ENCODE peak calls at places on chromosomes 6 and 20, in nine cellular contexts. L, Y, P, W, H, I, S, K and T are unnamed samples. For H3K4me1, the result is how much of the 10 kb centered on the place peaks cover.

GRCh38 chr6:15484115-15484514 is 178.7 kb downstream of the DTNBP1 start:
- DNase-seq in L (no peak), Y (no peak), P (no peak), W (no peak), H (no peak), I (no peak), S (no peak), K (peak), T (no peak)

GRCh38 chr20:14877616-14878015 is 540.2 kb upstream of the FLRT3 start:
- DNase-seq in L (no peak), Y (no peak), P (no peak), W (no peak), H (no peak), I (no peak), S (no peak), K (no peak), T (no peak)

GRCh38 chr6:83062225-83062624 is 3.4 kb downstream of the UBE3D start:
- DNase-seq in L (no peak), Y (no peak), P (no peak), W (no peak), H (no peak), I (no peak), S (no peak), K (no peak), T (no peak)

GRCh38 chr6:126307859-126308258 is 32.1 kb upstream of the CENPW start:
- DNase-seq in L (no peak), Y (no peak), P (no peak), W (peak), H (no peak), I (no peak), S (no peak), K (no peak), T (peak)

GRCh38 chr6:166927942-166928643 is 28.3 kb downstream of the RNASET2 start:
- DNase-seq in L (no peak), Y (no peak), P (no peak), W (no peak), H (no peak), I (no peak), S (no peak), K (no peak), T (peak)

GRCh38 chr6:35238843-35239289 is 20.7 kb upstream of the ZNF76 start:
- DNase-seq in L (no peak), Y (no peak), P (no peak), W (no peak), H (no peak), I (no peak), S (no peak), K (peak), T (peak)

GRCh38 chr6:52724406-52725121 is 38.7 kb downstream of the GSTA2 start:
- DNase-seq in L (peak), Y (peak), P (peak), W (no peak), H (peak), I (peak), S (peak), K (peak), T (peak)

GRCh38 chr6:33123732-33124524 is 48.1 kb downstream of the HLA-DPB1 start:
- DNase-seq in L (no peak), Y (peak), P (peak), W (no peak), H (peak), I (no peak), S (peak), K (no peak), T (peak)

GRCh38 chr6:20922743-20923142 is 388.5 kb downstream of the CDKAL1 start:
- DNase-seq in L (no peak), Y (no peak), P (no peak), W (no peak), H (no peak), I (no peak), S (no peak), K (no peak), T (no peak)

GRCh38 chr20:62602550-62602949 is 39.8 kb upstream of the SLCO4A1 start:
- DNase-seq in L (peak), Y (peak), P (no peak), W (no peak), H (peak), I (no peak), S (peak), K (no peak), T (no peak)

GRCh38 chr6:906920-907319 is 214.0 kb upstream of the EXOC2 start:
- DNase-seq in L (no peak), Y (no peak), P (no peak), W (peak), H (no peak), I (no peak), S (no peak), K (no peak), T (no peak)

GRCh38 chr20:38136421-38137245 is 28.4 kb downstream of the TGM2 start:
- DNase-seq in L (no peak), Y (no peak), P (no peak), W (no peak), H (no peak), I (no peak), S (no peak), K (no peak), T (no peak)

GRCh38 chr20:20786428-20786827 is 74.0 kb upstream of the RALGAPA2 start:
- DNase-seq in L (no peak), Y (no peak), P (no peak), W (no peak), H (no peak), I (no peak), S (no peak), K (no peak), T (no peak)

GRCh38 chr6:160261991-160262718 is 3.5 kb upstream of the SLC22A2 start:
- DNase-seq in L (no peak), Y (no peak), P (no peak), W (no peak), H (peak), I (no peak), S (no peak), K (no peak), T (peak)

GRCh38 chr6:106005954-106006353 is 80.2 kb upstream of the PRDM1 start:
- DNase-seq in L (no peak), Y (no peak), P (no peak), W (no peak), H (no peak), I (no peak), S (no peak), K (no peak), T (no peak)

GRCh38 chr6:154247119-154247814 is 109.3 kb downstream of the IPCEF1 start:
- DNase-seq in L (peak), Y (no peak), P (no peak), W (no peak), H (no peak), I (no peak), S (peak), K (no peak), T (no peak)

GRCh38 chr20:35171753-35172433 is at the start of gene PROCR:
- DNase-seq in L (no peak), Y (peak), P (no peak), W (peak), H (peak), I (peak), S (no peak), K (peak), T (peak)

GRCh38 chr6:157049126-157049525 is 271.9 kb downstream of the ARID1B start:
- DNase-seq in L (no peak), Y (no peak), P (no peak), W (no peak), H (peak), I (no peak), S (no peak), K (peak), T (no peak)

GRCh38 chr6:170266061-170266825 is 24.6 kb downstream of the DLL1 start:
- DNase-seq in L (no peak), Y (no peak), P (no peak), W (no peak), H (no peak), I (no peak), S (no peak), K (no peak), T (no peak)

GRCh38 chr20:32238483-32239425 is 31.1 kb downstream of the POFUT1 start:
- DNase-seq in L (no peak), Y (no peak), P (no peak), W (no peak), H (no peak), I (no peak), S (no peak), K (no peak), T (no peak)

GRCh38 chr6:113976806-113977205 is 5.9 kb upstream of the HDAC2 start:
- DNase-seq in L (no peak), Y (no peak), P (no peak), W (peak), H (no peak), I (no peak), S (no peak), K (no peak), T (no peak)

GRCh38 chr6:109526905-109527628 is 44.0 kb upstream of the ZBTB24 start:
- DNase-seq in L (peak), Y (peak), P (peak), W (peak), H (peak), I (no peak), S (peak), K (peak), T (peak)

GRCh38 chr6:5422321-5422915 is 161.1 kb downstream of the FARS2 start:
- DNase-seq in L (no peak), Y (peak), P (peak), W (peak), H (peak), I (no peak), S (peak), K (peak), T (peak)

GRCh38 chr6:2695464-2696095 is 55.1 kb downstream of the MYLK4 start:
- DNase-seq in L (no peak), Y (no peak), P (peak), W (no peak), H (no peak), I (no peak), S (peak), K (no peak), T (no peak)

GRCh38 chr6:25558155-25558817 is 93.7 kb upstream of the SCGN start:
- DNase-seq in L (no peak), Y (no peak), P (no peak), W (no peak), H (no peak), I (no peak), S (no peak), K (no peak), T (no peak)

GRCh38 chr6:27742833-27743573 is 169.2 kb downstream of the OR2B2 start:
- DNase-seq in L (no peak), Y (no peak), P (no peak), W (no peak), H (no peak), I (no peak), S (no peak), K (no peak), T (no peak)

GRCh38 chr6:165976705-165977104 is 190.9 kb downstream of the TBXT start:
- DNase-seq in L (no peak), Y (no peak), P (no peak), W (no peak), H (no peak), I (no peak), S (no peak), K (no peak), T (no peak)

GRCh38 chr6:52696418-52696817 is 25.5 kb downstream of the TMEM14A start:
- DNase-seq in L (no peak), Y (no peak), P (peak), W (no peak), H (no peak), I (no peak), S (no peak), K (no peak), T (no peak)

GRCh38 chr6:136717297-136717990 is 74.8 kb downstream of the MAP3K5 start:
- DNase-seq in L (no peak), Y (no peak), P (peak), W (peak), H (no peak), I (no peak), S (no peak), K (no peak), T (no peak)

GRCh38 chr6:25025248-25025918 is 89.6 kb upstream of the RIPOR2 start:
- DNase-seq in L (no peak), Y (no peak), P (no peak), W (no peak), H (peak), I (no peak), S (no peak), K (no peak), T (no peak)

GRCh38 chr6:22774129-22774528 is 204.8 kb downstream of the HDGFL1 start:
- DNase-seq in L (no peak), Y (no peak), P (no peak), W (peak), H (no peak), I (no peak), S (no peak), K (peak), T (peak)

GRCh38 chr6:149716584-149716983 is 1.3 kb downstream of the LATS1 start:
- DNase-seq in L (no peak), Y (no peak), P (no peak), W (peak), H (peak), I (no peak), S (no peak), K (no peak), T (no peak)

GRCh38 chr6:85628353-85628752 is 14.3 kb downstream of the SYNCRIP start:
- DNase-seq in L (no peak), Y (no peak), P (no peak), W (no peak), H (no peak), I (no peak), S (no peak), K (no peak), T (no peak)
- H3K4me1 ChIP-seq in L (under half), Y (under half), P (under half), W (under half), H (under half), I (under half), S (under half), K (under half), T (under half)

DNA sequence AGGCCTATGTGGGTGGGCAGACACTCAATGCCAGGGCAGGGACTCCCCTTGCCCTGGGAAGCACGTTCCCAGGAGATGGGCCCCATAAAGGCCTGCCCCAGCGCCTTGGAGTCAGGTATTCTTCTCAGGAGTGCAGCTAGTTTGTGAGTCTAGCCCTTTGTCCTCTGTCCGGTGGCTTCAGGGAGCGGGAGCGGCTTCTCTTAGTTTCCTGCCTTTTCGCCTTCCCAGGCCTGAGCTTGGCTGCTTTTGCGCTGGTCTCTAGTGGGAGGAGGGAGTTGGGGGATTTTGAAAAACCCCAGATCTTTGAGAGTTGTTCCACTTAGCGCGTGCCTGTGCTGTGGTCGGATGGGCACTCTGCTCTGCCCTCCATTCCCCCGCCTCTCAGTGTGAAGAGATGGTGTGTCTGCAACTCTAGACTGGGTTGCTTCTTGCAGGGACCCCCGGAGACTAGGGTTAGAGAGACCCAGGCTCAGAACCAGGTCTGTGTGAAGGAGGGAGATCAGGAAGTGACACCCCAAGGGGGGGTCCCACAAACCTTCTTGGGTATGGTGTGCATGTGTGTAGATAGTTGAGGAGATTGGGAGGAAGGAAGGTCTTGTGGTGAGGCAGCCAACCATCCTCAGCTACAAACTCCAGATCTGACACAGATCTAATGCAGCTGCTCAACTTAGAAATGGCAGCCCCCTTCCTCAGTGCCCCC is 1.3 kb downstream of the PLCG1 start:
- DNase-seq in L (peak), Y (peak), P (peak), W (no peak), H (no peak), I (no peak), S (peak), K (peak), T (no peak)
- H3K4me1 ChIP-seq in L (half or more), Y (under half), P (half or more), W (under half), H (half or more), I (under half), S (half or more), K (half or more), T (under half)

GRCh38 chr20:48658198-48658476 is 169.7 kb downstream of the PREX1 start:
- DNase-seq in L (no peak), Y (no peak), P (no peak), W (no peak), H (no peak), I (no peak), S (no peak), K (no peak), T (no peak)
- H3K4me1 ChIP-seq in L (under half), Y (under half), P (under half), W (under half), H (under half), I (under half), S (under half), K (under half), T (under half)

GRCh38 chr20:47432251-47433210 is 69.2 kb upstream of the NCOA3 start:
- DNase-seq in L (no peak), Y (peak), P (no peak), W (peak), H (no peak), I (no peak), S (no peak), K (peak), T (no peak)
- H3K4me1 ChIP-seq in L (under half), Y (half or more), P (half or more), W (under half), H (under half), I (under half), S (under half), K (under half), T (under half)

GRCh38 chr6:56840467-56841371 is 114.2 kb upstream of the BEND6 start:
- DNase-seq in L (no peak), Y (no peak), P (no peak), W (peak), H (no peak), I (no peak), S (no peak), K (no peak), T (no peak)
- H3K4me1 ChIP-seq in L (under half), Y (under half), P (under half), W (under half), H (under half), I (under half), S (under half), K (under half), T (under half)

GRCh38 chr20:41510847-41511453 is 107.2 kb downstream of the CHD6 start:
- DNase-seq in L (no peak), Y (no peak), P (no peak), W (no peak), H (peak), I (no peak), S (no peak), K (no peak), T (no peak)
- H3K4me1 ChIP-seq in L (under half), Y (under half), P (under half), W (under half), H (under half), I (under half), S (under half), K (under half), T (under half)